ENCODE peak calls at places on chromosomes 11 and 22, in five cellular contexts. G is HTR-8/SVneo, E is Daoy, I is astrocyte of the spinal cord, O is H4. F is an unnamed sample.
A peak's percentile ranks its signal among the peaks of the same experiment; 100 is the strongest.

GRCh38 chr11:128388182-128388815 is 199.1 kb downstream of the ETS1 start:
- DNase-seq in G (no peak), I (no peak), E (no peak), O (no peak), F (no peak)

GRCh38 chr11:45475135-45475534 is 189.0 kb upstream of the SYT13 start:
- DNase-seq in I (no peak), G (no peak), E (no peak), O (no peak), F (no peak)

GRCh38 chr22:34966980-34967379 is 99.0 kb upstream of the ISX start:
- DNase-seq in E (peak; percentile 53), I (no peak), G (peak; percentile 2), O (peak; percentile 25), F (no peak)

GRCh38 chr11:35875063-35875462 is 68.8 kb upstream of the LDLRAD3 start:
- DNase-seq in E (no peak), G (no peak), O (no peak), I (no peak), F (no peak)

GRCh38 chr11:69910519-69911309 is 91.5 kb upstream of the FGF3 start:
- DNase-seq in I (no peak), G (no peak), E (no peak), O (no peak), F (no peak)

GRCh38 chr11:92384316-92384715 is 159.7 kb downstream of the FAT3 start:
- DNase-seq in O (no peak), I (peak; percentile 69), E (peak; percentile 18), G (no peak), F (no peak)

GRCh38 chr11:65262381-65262680 is 569 bp downstream of the POLA2 start:
- DNase-seq in G (peak; percentile 33), O (no peak), I (peak; percentile 46), E (no peak), F (no peak)

GRCh38 chr22:50002791-50003190 is 9.8 kb downstream of the IL17REL start:
- DNase-seq in E (no peak), G (no peak), O (no peak), I (no peak), F (peak; percentile 19)

F was measured in hypothalamus.